ENCODE peak calls at places on chromosome 18, in seven cellular contexts. One of them, this sample, is unnamed.

GRCh38 chr18:3923750-3924149 is 473.8 kb downstream of the TGIF1 start:
- DNase-seq in neural crest cell: no peak
- DNase-seq in astrocyte of the spinal cord: peak; percentile 64
- DNase-seq in Calu3: no peak
- DNase-seq in mesothelial cell of epicardium: no peak
- DNase-seq in OCI-LY7: no peak
- DNase-seq in kidney: no peak
- DNase-seq in this sample: no peak

GRCh38 chr18:32048507-32049091 is 30.0 kb downstream of the RNF125 start:
- DNase-seq in mesothelial cell of epicardium: no peak
- DNase-seq in astrocyte of the spinal cord: peak; percentile 45
- DNase-seq in OCI-LY7: peak; percentile 14
- DNase-seq in Calu3: no peak
- DNase-seq in neural crest cell: no peak
- DNase-seq in kidney: no peak
- DNase-seq in this sample: peak; percentile 57

GRCh38 chr18:2478662-2479061 is 92.6 kb downstream of the METTL4 start:
- DNase-seq in mesothelial cell of epicardium: no peak
- DNase-seq in kidney: no peak
- DNase-seq in OCI-LY7: no peak
- DNase-seq in astrocyte of the spinal cord: no peak
- DNase-seq in neural crest cell: no peak
- DNase-seq in Calu3: no peak
- DNase-seq in this sample: no peak

GRCh38 chr18:25832008-25832604 is 258.3 kb downstream of the SS18 start:
- DNase-seq in Calu3: peak; percentile 67
- DNase-seq in mesothelial cell of epicardium: peak; percentile 70
- DNase-seq in kidney: no peak
- DNase-seq in OCI-LY7: peak; percentile 55
- DNase-seq in astrocyte of the spinal cord: peak; percentile 69
- DNase-seq in neural crest cell: peak; percentile 65
- DNase-seq in this sample: peak; percentile 43

GRCh38 chr18:22194151-22194598 is 24.8 kb downstream of the GATA6 start:
- DNase-seq in OCI-LY7: no peak
- DNase-seq in astrocyte of the spinal cord: no peak
- DNase-seq in Calu3: peak; percentile 68
- DNase-seq in kidney: no peak
- DNase-seq in mesothelial cell of epicardium: peak; percentile 52
- DNase-seq in neural crest cell: no peak
- DNase-seq in this sample: no peak

GRCh38 chr18:49022311-49023280 is 71.8 kb upstream of the SMAD7 start:
- DNase-seq in neural crest cell: no peak
- DNase-seq in Calu3: no peak
- DNase-seq in mesothelial cell of epicardium: peak; percentile 20
- DNase-seq in astrocyte of the spinal cord: no peak
- DNase-seq in OCI-LY7: peak; percentile 19
- DNase-seq in kidney: peak; percentile 53
- DNase-seq in this sample: no peak

GRCh38 chr18:3948958-3949357 is 499.0 kb downstream of the TGIF1 start:
- DNase-seq in OCI-LY7: no peak
- DNase-seq in neural crest cell: no peak
- DNase-seq in kidney: no peak
- DNase-seq in mesothelial cell of epicardium: no peak
- DNase-seq in astrocyte of the spinal cord: no peak
- DNase-seq in Calu3: no peak
- DNase-seq in this sample: no peak

GRCh38 chr18:2112435-2113045 is 458.8 kb downstream of the METTL4 start:
- DNase-seq in OCI-LY7: no peak
- DNase-seq in neural crest cell: no peak
- DNase-seq in mesothelial cell of epicardium: no peak
- DNase-seq in kidney: no peak
- DNase-seq in astrocyte of the spinal cord: peak; percentile 21
- DNase-seq in Calu3: no peak
- DNase-seq in this sample: no peak

GRCh38 chr18:64972545-64972944 is 778.3 kb upstream of the CDH7 start:
- DNase-seq in astrocyte of the spinal cord: peak; percentile 0
- DNase-seq in Calu3: no peak
- DNase-seq in OCI-LY7: no peak
- DNase-seq in kidney: no peak
- DNase-seq in neural crest cell: no peak
- DNase-seq in mesothelial cell of epicardium: no peak
- DNase-seq in this sample: no peak

GRCh38 chr18:64966667-64967066 is 784.1 kb upstream of the CDH7 start:
- DNase-seq in OCI-LY7: no peak
- DNase-seq in kidney: no peak
- DNase-seq in neural crest cell: no peak
- DNase-seq in mesothelial cell of epicardium: no peak
- DNase-seq in astrocyte of the spinal cord: no peak
- DNase-seq in Calu3: peak; percentile 24
- DNase-seq in this sample: no peak
- TF ChIP-seq CTCF in OCI-LY7: peak; percentile 18
- TF ChIP-seq CTCF in kidney: no peak
- TF ChIP-seq CTCF in neural crest cell: no peak
- TF ChIP-seq CTCF in mesothelial cell of epicardium: no peak
- TF ChIP-seq CTCF in astrocyte of the spinal cord: no peak
- TF ChIP-seq CTCF in Calu3: no peak
- TF ChIP-seq CTCF in this sample: no peak

DNA sequence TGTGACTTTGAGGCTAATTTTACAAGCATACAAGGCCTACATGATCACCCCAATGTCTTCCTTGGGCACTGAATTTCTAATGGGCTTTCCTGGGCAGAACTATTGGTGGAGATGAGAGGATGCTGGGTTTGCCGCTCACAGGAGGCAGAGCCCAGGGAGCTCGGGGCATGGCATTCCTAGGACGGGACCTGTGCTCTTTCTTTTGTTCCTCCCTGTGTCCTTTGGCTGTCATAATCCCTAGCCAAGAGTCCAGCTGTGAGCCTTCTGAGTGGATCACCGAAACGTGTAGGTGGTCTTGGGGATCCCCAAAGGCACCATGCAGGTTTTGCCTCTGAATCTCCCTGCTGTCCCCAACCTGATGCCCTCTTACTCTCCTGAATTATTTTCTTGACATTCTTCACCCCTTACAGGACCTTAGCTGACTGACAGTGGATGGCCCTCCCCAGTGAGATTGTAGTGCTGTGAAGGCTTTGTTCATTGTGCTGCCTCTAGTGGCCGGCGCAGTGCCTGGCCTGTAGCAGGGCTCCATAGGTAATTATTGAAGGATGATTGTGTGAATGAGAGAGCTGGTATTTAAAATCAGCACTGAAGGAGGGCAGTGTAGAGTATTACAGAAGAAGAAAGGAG is 221.9 kb downstream of the ZNF407 start:
- DNase-seq in OCI-LY7: peak; percentile 26
- DNase-seq in Calu3: peak; percentile 17
- DNase-seq in neural crest cell: peak; percentile 5
- DNase-seq in mesothelial cell of epicardium: no peak
- DNase-seq in kidney: no peak
- DNase-seq in astrocyte of the spinal cord: no peak
- DNase-seq in this sample: peak; percentile 26
- TF ChIP-seq CTCF in OCI-LY7: peak; percentile 72
- TF ChIP-seq CTCF in Calu3: peak; percentile 69
- TF ChIP-seq CTCF in neural crest cell: peak; percentile 61
- TF ChIP-seq CTCF in mesothelial cell of epicardium: no peak
- TF ChIP-seq CTCF in kidney: peak; percentile 16
- TF ChIP-seq CTCF in astrocyte of the spinal cord: peak; percentile 58
- TF ChIP-seq CTCF in this sample: peak; percentile 25

DNA sequence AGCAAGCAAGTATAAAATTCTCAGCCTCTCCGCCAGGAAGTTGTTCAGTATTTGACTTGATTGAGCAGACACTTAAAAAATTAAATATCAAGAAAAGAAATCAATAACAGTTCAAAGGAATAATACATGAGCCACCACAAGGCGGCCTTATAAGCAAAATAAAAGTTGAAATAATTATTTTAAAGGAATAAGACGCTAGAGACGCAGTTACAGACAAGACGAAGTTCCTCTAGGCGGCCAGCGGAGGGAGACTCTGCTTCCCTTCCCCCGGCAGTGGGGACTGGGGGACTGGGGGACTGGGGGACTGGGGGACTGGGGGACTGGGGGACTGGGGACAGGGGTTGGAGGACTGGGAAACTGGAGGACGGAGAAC is 524 bp downstream of the CCDC178 start:
- DNase-seq in neural crest cell: peak; percentile 52
- DNase-seq in OCI-LY7: peak; percentile 8
- DNase-seq in mesothelial cell of epicardium: peak; percentile 67
- DNase-seq in kidney: no peak
- DNase-seq in astrocyte of the spinal cord: peak; percentile 79
- DNase-seq in Calu3: no peak
- DNase-seq in this sample: peak; percentile 1
- TF ChIP-seq CTCF in neural crest cell: peak; percentile 73
- TF ChIP-seq CTCF in OCI-LY7: peak; percentile 32
- TF ChIP-seq CTCF in mesothelial cell of epicardium: peak; percentile 60
- TF ChIP-seq CTCF in kidney: peak; percentile 42
- TF ChIP-seq CTCF in astrocyte of the spinal cord: peak; percentile 72
- TF ChIP-seq CTCF in Calu3: no peak
- TF ChIP-seq CTCF in this sample: no peak

GRCh38 chr18:13103366-13103765 is 112.2 kb downstream of the CEP192 start:
- DNase-seq in astrocyte of the spinal cord: no peak
- DNase-seq in mesothelial cell of epicardium: no peak
- DNase-seq in kidney: no peak
- DNase-seq in Calu3: no peak
- DNase-seq in OCI-LY7: peak; percentile 11
- DNase-seq in neural crest cell: no peak
- DNase-seq in this sample: no peak
- TF ChIP-seq CTCF in astrocyte of the spinal cord: peak; percentile 22
- TF ChIP-seq CTCF in mesothelial cell of epicardium: peak; percentile 10
- TF ChIP-seq CTCF in kidney: no peak
- TF ChIP-seq CTCF in Calu3: peak; percentile 22
- TF ChIP-seq CTCF in OCI-LY7: peak; percentile 69
- TF ChIP-seq CTCF in neural crest cell: peak; percentile 42
- TF ChIP-seq CTCF in this sample: peak; percentile 17

GRCh38 chr18:65748321-65748720 is 2.5 kb upstream of the CDH7 start:
- DNase-seq in OCI-LY7: no peak
- DNase-seq in kidney: no peak
- DNase-seq in astrocyte of the spinal cord: no peak
- DNase-seq in mesothelial cell of epicardium: no peak
- DNase-seq in neural crest cell: no peak
- DNase-seq in Calu3: no peak
- DNase-seq in this sample: no peak
- TF ChIP-seq CTCF in OCI-LY7: no peak
- TF ChIP-seq CTCF in kidney: no peak
- TF ChIP-seq CTCF in astrocyte of the spinal cord: no peak
- TF ChIP-seq CTCF in mesothelial cell of epicardium: no peak
- TF ChIP-seq CTCF in neural crest cell: no peak
- TF ChIP-seq CTCF in Calu3: no peak
- TF ChIP-seq CTCF in this sample: no peak

This sample was measured in activated CD8-positive, alpha-beta T cell treated with anti-CD3 and anti-CD28 coated beads for 36 hours.